ENCODE peak calls at places on chromosomes 1 and 21, in five cellular contexts. S is kidney, K is colonic mucosa, L is fibroblast of lung, I is thoracic aorta. M is an unnamed sample. For H3K4me1, the result is how much of the 10 kb centered on the place peaks cover.

GRCh38 chr1:43525995-43526394 is 4.7 kb upstream of the PTPRF start:
- DNase-seq in S (no peak), L (peak), I (no peak), K (no peak), M (no peak)

GRCh38 chr1:12478612-12478985 is 139.4 kb downstream of the DHRS3 start:
- DNase-seq in I (no peak), L (no peak), S (no peak), K (no peak), M (no peak)

GRCh38 chr1:33143181-33143580 is 38.7 kb downstream of the TRIM62 start:
- DNase-seq in K (no peak), L (peak), I (no peak), S (no peak), M (no peak)

GRCh38 chr1:119220980-119221379 is 80.5 kb upstream of the WARS2 start:
- DNase-seq in S (no peak), I (no peak), K (no peak), L (peak), M (no peak)

GRCh38 chr1:107681001-107681479 is 283.9 kb downstream of the VAV3 start:
- DNase-seq in K (peak), S (no peak), L (no peak), I (no peak), M (no peak)

GRCh38 chr21:42289926-42290325 is 25.3 kb downstream of the TFF3 start:
- DNase-seq in S (peak), I (no peak), K (peak), L (no peak), M (no peak)

GRCh38 chr1:114024049-114024448 is 44.8 kb downstream of the OLFML3 start:
- DNase-seq in L (peak), I (no peak), S (no peak), K (no peak), M (peak)

GRCh38 chr1:224433671-224434446 is 738 bp downstream of the WDR26 start:
- DNase-seq in S (peak), L (peak), K (peak), I (no peak), M (peak)

GRCh38 chr1:245972476-245972875 is 534.6 kb downstream of the SMYD3 start:
- DNase-seq in I (no peak), K (no peak), S (no peak), L (peak), M (no peak)

GRCh38 chr21:17752171-17752570 is 67.0 kb downstream of the C21orf91 start:
- DNase-seq in I (no peak), L (no peak), K (no peak), S (no peak), M (no peak)

GRCh38 chr1:94572780-94573179 is 31.2 kb upstream of the F3 start:
- DNase-seq in L (no peak), K (no peak), I (no peak), S (no peak), M (no peak)

GRCh38 chr1:51962486-51963356 is 27.8 kb downstream of the RAB3B start:
- DNase-seq in L (no peak), S (no peak), K (no peak), I (no peak), M (no peak)

GRCh38 chr1:183238071-183238470 is 52.0 kb downstream of the LAMC2 start:
- DNase-seq in L (peak), I (no peak), K (no peak), S (no peak), M (no peak)

GRCh38 chr1:165235158-165235776 is 121.2 kb downstream of the LMX1A start:
- DNase-seq in S (peak), K (no peak), L (no peak), I (no peak), M (peak)

GRCh38 chr1:235403598-235403997 is 36.4 kb downstream of the TBCE start:
- DNase-seq in K (no peak), I (no peak), S (no peak), L (no peak), M (no peak)

GRCh38 chr1:109396513-109396839 is 1.2 kb downstream of the SORT1 start:
- DNase-seq in K (no peak), I (no peak), S (no peak), L (no peak), M (no peak)

GRCh38 chr1:64182207-64182606 is 21.2 kb upstream of the UBE2U start:
- DNase-seq in K (no peak), L (no peak), I (no peak), S (no peak), M (no peak)

GRCh38 chr21:43697758-43698643 is 20.9 kb upstream of the PDXK start:
- DNase-seq in S (peak), K (no peak), I (no peak), L (peak), M (no peak)

GRCh38 chr1:41713557-41714327 is 205.0 kb downstream of the HIVEP3 start:
- DNase-seq in S (no peak), K (no peak), I (no peak), L (peak), M (no peak)

GRCh38 chr1:3984586-3984985 is 84.5 kb upstream of the C1orf174 start:
- DNase-seq in I (no peak), K (no peak), L (no peak), S (no peak), M (no peak)
- H3K4me1 ChIP-seq in I (under half), K (under half), L (under half), S (under half), M (under half)

GRCh38 chr21:38351961-38352521 is 95.2 kb downstream of the KCNJ15 start:
- DNase-seq in S (no peak), I (no peak), K (no peak), L (peak), M (peak)
- H3K27ac ChIP-seq in S (no peak), I (peak), K (no peak), L (peak), M (no peak)

DNA sequence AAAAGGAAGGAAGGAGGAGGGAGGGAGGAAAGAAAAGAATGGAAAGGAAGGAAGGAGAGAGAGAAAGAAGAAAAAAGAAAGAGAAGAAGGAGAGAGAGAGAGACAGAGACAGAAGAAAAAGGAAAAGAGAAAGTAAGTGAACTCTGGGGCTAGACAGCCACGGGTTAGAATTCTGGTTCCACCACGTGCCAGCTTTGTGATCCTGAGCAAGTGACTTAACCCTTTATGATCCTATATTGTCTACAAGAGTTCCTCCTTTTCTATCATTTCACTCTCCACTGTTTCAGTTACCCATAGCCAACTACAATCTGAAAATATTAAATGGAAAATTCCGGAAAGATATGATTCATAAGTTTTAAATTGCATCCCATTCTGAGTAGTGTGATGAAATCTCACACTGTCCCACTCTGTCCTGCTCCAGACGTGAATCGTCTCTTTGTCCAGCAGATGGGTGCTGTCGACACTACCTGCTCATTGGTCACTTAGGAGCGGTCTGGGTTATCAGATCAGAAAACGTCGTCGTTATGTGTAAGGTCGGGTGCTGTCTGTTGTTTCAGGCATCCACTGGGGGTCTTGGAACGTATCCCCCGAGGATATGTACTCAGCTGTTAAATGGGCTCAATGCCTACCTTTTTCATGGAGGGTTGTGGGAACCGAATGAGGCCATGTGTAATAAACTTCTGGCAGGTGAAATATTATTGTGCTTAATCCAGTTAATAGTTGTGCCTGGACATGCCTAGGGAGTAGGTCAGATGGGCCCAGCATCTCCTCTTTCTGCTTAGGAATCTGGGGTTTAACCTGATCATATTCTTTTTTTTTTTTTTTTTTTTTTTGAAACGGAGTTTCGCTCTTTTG is 19.1 kb downstream of the TMEM51 start:
- DNase-seq in L (peak), S (no peak), K (no peak), I (no peak), M (no peak)
- H3K4me1 ChIP-seq in L (under half), S (under half), K (under half), I (under half), M (under half)

GRCh38 chr1:70587803-70588465 is 176.9 kb downstream of the CTH start:
- DNase-seq in S (no peak), I (no peak), K (no peak), L (no peak), M (no peak)

GRCh38 chr1:70583522-70583921 is 172.5 kb downstream of the CTH start:
- DNase-seq in I (no peak), L (no peak), S (no peak), K (no peak), M (no peak)

GRCh38 chr1:70586046-70586445 is 175.0 kb downstream of the CTH start:
- DNase-seq in K (no peak), I (no peak), L (no peak), S (no peak), M (no peak)
- H3K27ac ChIP-seq in K (no peak), I (no peak), L (no peak), S (no peak), M (no peak)